ENCODE peak calls at places on chromosomes 16 and 17, in ten cellular contexts. Y is Panc1, J is body of pancreas, I is IMR-90, M is heart left ventricle, K is AG04449, S is fibroblast of lung, F is H1, W is brain microvascular endothelial cell, Z is left lung. G is an unnamed sample.

GRCh38 chr17:694239-694638 is 20.4 kb downstream of the VPS53 start:
- DNase-seq in Y (peak), J (no peak), I (peak), M (no peak), K (peak), S (peak), F (no peak), W (peak), Z (no peak), G (peak)

GRCh38 chr17:8470447-8471047 is 34.9 kb downstream of the NDEL1 start:
- DNase-seq in Y (no peak), J (peak), I (no peak), M (peak), K (no peak), S (no peak), F (no peak), W (no peak), Z (no peak), G (no peak)

GRCh38 chr16:73793286-73793685 is 503.3 kb upstream of the PSMD7 start:
- DNase-seq in Y (no peak), J (no peak), I (no peak), M (no peak), K (no peak), S (no peak), F (no peak), W (no peak), Z (no peak), G (no peak)

GRCh38 chr16:63928421-63928820 is 1193.4 kb downstream of the CDH11 start:
- DNase-seq in Y (no peak), J (no peak), I (no peak), M (no peak), K (no peak), S (no peak), F (no peak), W (no peak), Z (no peak), G (no peak)

GRCh38 chr17:41772218-41772585 is 14.3 kb downstream of the JUP start:
- DNase-seq in Y (no peak), J (peak), I (no peak), M (no peak), K (no peak), S (no peak), F (peak), W (no peak), Z (peak), G (no peak)

GRCh38 chr17:43125967-43126910 is 1.1 kb upstream of the BRCA1 start:
- DNase-seq in Y (no peak), J (no peak), I (no peak), M (peak), K (no peak), S (peak), F (no peak), W (no peak), Z (no peak), G (no peak)

GRCh38 chr16:68466174-68466573 is 17.9 kb upstream of the SMPD3 start:
- DNase-seq in Y (no peak), J (no peak), I (no peak), M (no peak), K (no peak), S (no peak), F (no peak), W (no peak), Z (no peak), G (no peak)

GRCh38 chr17:2124391-2124790 is 69.5 kb downstream of the HIC1 start:
- DNase-seq in Y (no peak), J (no peak), I (peak), M (no peak), K (no peak), S (no peak), F (no peak), W (no peak), Z (no peak), G (peak)

GRCh38 chr16:66832661-66833305 is 2.0 kb upstream of the NAE1 start:
- DNase-seq in Y (no peak), J (no peak), I (peak), M (no peak), K (no peak), S (peak), F (peak), W (no peak), Z (no peak), G (no peak)

GRCh38 chr17:58568050-58568830 is 53.8 kb upstream of the MTMR4 start:
- DNase-seq in Y (no peak), J (no peak), I (no peak), M (no peak), K (no peak), S (no peak), F (no peak), W (no peak), Z (no peak), G (no peak)

GRCh38 chr16:769201-769769 is 8.8 kb downstream of the MSLN start:
- DNase-seq in Y (no peak), J (no peak), I (no peak), M (no peak), K (no peak), S (no peak), F (no peak), W (no peak), Z (no peak), G (no peak)

GRCh38 chr17:59963738-59964454 is 644 bp downstream of the RNFT1 start:
- DNase-seq in Y (no peak), J (peak), I (peak), M (peak), K (no peak), S (peak), F (peak), W (peak), Z (peak), G (peak)

GRCh38 chr16:15434425-15435215 is at the start of gene BMERB1:
- DNase-seq in Y (no peak), J (peak), I (peak), M (peak), K (no peak), S (peak), F (peak), W (peak), Z (no peak), G (peak)

GRCh38 chr17:72119280-72119962 is 1.4 kb upstream of the SOX9 start:
- DNase-seq in Y (no peak), J (no peak), I (no peak), M (no peak), K (no peak), S (no peak), F (no peak), W (no peak), Z (no peak), G (no peak)

GRCh38 chr17:50102164-50102991 is 7.2 kb downstream of the PDK2 start:
- DNase-seq in Y (no peak), J (peak), I (no peak), M (peak), K (no peak), S (no peak), F (no peak), W (no peak), Z (peak), G (peak)

DNA sequence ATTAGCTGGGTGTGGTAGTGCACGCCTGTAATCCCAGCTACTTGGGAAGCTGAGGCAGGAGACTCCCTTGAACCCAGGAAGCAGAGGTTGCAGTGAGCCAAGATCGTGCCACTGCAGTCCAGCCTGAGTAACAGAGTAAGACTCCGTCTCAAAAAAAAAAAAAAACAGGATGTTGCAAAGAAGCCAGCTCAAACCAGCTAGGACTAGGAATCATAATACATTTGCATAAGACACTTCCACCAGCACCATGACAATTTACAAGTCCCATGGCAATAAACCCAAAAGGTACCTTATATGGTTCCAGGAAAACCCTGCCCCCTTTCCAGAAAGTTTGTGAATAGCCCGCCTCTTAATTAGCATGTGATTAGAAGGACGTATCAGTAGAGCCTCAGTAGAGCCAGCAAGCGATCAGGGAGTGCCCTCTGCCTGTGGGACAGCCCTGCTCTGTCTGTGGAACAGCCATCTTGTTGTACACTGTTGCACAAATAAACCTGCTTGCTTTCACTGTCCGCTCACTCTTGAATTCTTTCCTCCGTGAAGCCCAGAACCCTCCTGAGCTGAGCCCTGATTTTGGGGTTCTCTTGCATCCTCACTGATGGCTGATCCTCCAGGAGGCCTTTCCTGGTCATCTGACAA is 14.1 kb downstream of the NUPR1 start:
- DNase-seq in Y (no peak), J (peak), I (no peak), M (no peak), K (no peak), S (no peak), F (no peak), W (no peak), Z (no peak), G (no peak)
- TF ChIP-seq CTCF in Y (no peak), J (no peak), I (no peak), M (no peak), K (no peak), S (no peak), F (no peak), W (no peak), Z (no peak), G (no peak)

DNA sequence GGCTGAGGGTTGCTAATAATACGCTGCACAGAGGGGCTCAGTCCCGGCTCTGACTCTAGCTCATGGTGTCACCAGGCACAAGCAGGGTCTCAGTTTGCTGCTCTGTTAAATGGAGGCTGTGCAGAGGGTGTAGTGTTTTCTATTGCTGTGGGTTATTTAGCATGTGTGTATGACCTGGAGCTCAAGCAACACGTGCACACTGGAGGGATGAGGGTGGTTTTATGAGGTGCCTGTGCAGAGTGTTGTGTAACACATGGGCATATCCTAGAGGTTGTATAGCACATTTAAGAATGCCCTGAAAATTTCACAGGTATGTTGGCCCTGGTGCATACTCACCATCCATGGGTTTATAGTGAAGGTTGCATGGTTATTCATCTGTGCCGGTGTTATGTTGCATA is 13.3 kb downstream of the THRA start:
- DNase-seq in Y (no peak), J (no peak), I (no peak), M (no peak), K (no peak), S (no peak), F (no peak), W (no peak), Z (no peak), G (no peak)
- H3K4me3 ChIP-seq in Y (no peak), J (no peak), I (no peak), M (peak), K (no peak), S (no peak), F (no peak), W (no peak), Z (no peak), G (no peak)

GRCh38 chr16:31072540-31073072 is 1.4 kb downstream of the ZNF668 start:
- DNase-seq in Y (no peak), J (no peak), I (peak), M (no peak), K (no peak), S (peak), F (no peak), W (peak), Z (peak), G (peak)
- TF ChIP-seq CTCF in Y (no peak), J (no peak), I (no peak), M (no peak), K (no peak), S (no peak), F (no peak), W (peak), Z (no peak), G (no peak)

GRCh38 chr16:83891742-83892141 is 7.2 kb upstream of the MLYCD start:
- DNase-seq in Y (no peak), J (no peak), I (no peak), M (no peak), K (no peak), S (no peak), F (no peak), W (no peak), Z (no peak), G (no peak)
- H3K4me3 ChIP-seq in Y (no peak), J (no peak), I (no peak), M (no peak), K (no peak), S (no peak), F (no peak), W (no peak), Z (no peak), G (no peak)

DNA sequence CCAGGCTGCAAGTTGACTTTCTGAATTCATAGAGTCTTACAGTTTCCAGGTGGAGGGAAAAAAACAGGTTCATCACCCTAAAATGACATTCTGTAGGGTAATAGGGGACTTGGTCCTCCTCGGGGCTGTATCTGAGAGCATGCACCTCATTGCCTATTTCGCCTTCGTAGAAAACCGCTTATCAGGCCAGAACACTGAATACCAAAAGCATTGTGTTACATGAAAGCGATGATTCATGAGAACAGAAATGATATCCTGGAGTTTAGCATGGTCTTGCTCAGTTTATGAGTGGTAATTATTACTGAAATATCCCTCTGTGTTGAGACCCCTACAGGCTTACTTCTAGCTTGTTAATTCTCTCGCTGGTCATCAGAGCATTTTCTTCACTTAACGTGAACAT is 61.4 kb upstream of the ARHGAP44 start:
- DNase-seq in Y (no peak), J (no peak), I (peak), M (no peak), K (no peak), S (peak), F (no peak), W (peak), Z (no peak), G (peak)
- TF ChIP-seq CTCF in Y (no peak), J (no peak), I (no peak), M (no peak), K (no peak), S (no peak), F (no peak), W (no peak), Z (no peak), G (no peak)

DNA sequence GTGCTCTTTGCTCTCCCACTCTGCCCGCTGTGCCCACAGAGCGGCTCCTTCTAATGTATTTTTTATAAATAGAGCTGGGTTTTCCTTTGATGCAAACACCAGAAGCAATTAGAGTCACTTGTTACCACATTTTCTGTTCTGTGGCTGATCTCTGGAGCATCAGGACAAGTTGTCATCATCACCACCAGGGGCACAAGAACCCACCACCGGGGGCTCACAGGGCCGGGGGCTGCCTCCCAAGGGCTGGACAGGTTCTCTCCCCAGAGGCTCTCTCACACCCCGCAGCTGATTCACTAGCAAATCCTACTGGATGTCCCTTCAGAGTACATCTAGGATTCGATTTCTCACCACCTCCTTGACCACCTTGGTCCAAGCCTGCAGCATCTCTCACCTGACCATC is 18.5 kb downstream of the C16orf82 start:
- DNase-seq in Y (no peak), J (no peak), I (no peak), M (no peak), K (no peak), S (no peak), F (no peak), W (no peak), Z (no peak), G (no peak)
- H3K4me3 ChIP-seq in Y (no peak), J (no peak), I (no peak), M (no peak), K (no peak), S (no peak), F (no peak), W (no peak), Z (no peak), G (no peak)

GRCh38 chr17:48215583-48216139 is 108.1 kb downstream of the SNX11 start:
- DNase-seq in Y (no peak), J (no peak), I (peak), M (no peak), K (no peak), S (peak), F (peak), W (peak), Z (no peak), G (peak)

GRCh38 chr17:48211011-48211410 is 103.4 kb downstream of the SNX11 start:
- DNase-seq in Y (no peak), J (no peak), I (no peak), M (no peak), K (no peak), S (no peak), F (no peak), W (no peak), Z (no peak), G (no peak)

GRCh38 chr17:48209973-48210372 is 102.4 kb downstream of the SNX11 start:
- DNase-seq in Y (no peak), J (no peak), I (no peak), M (no peak), K (no peak), S (no peak), F (no peak), W (no peak), Z (no peak), G (no peak)

GRCh38 chr17:48211787-48212186 is 104.2 kb downstream of the SNX11 start:
- DNase-seq in Y (no peak), J (no peak), I (no peak), M (no peak), K (no peak), S (no peak), F (no peak), W (no peak), Z (no peak), G (no peak)

GRCh38 chr17:48213797-48214196 is 106.2 kb downstream of the SNX11 start:
- DNase-seq in Y (no peak), J (peak), I (no peak), M (no peak), K (no peak), S (no peak), F (no peak), W (no peak), Z (no peak), G (no peak)
- TF ChIP-seq CTCF in Y (no peak), J (no peak), I (no peak), M (no peak), K (no peak), S (no peak), F (no peak), W (no peak), Z (no peak), G (no peak)

G was measured in cardiac fibroblast.